ENCODE peak calls at places on chromosomes 5 and 9, in four cellular contexts. One of them, this sample, is unnamed.

GRCh38 chr5:64958757-64959391 is 190.1 kb downstream of the CWC27 start:
- DNase-seq in MM.1S: peak
- DNase-seq in upper lobe of right lung: no peak
- DNase-seq in AG04450: peak
- DNase-seq in this sample: peak

GRCh38 chr5:112467467-112467866 is 48.4 kb upstream of the EPB41L4A start:
- DNase-seq in MM.1S: no peak
- DNase-seq in upper lobe of right lung: no peak
- DNase-seq in AG04450: no peak
- DNase-seq in this sample: no peak

GRCh38 chr5:158840193-158840592 is 259.5 kb downstream of the EBF1 start:
- DNase-seq in MM.1S: no peak
- DNase-seq in upper lobe of right lung: no peak
- DNase-seq in AG04450: no peak
- DNase-seq in this sample: no peak

GRCh38 chr5:167908596-167908995 is 382.8 kb upstream of the WWC1 start:
- DNase-seq in MM.1S: no peak
- DNase-seq in upper lobe of right lung: no peak
- DNase-seq in AG04450: no peak
- DNase-seq in this sample: no peak

GRCh38 chr5:496028-496427 is 28.2 kb downstream of the SLC9A3 start:
- DNase-seq in MM.1S: no peak
- DNase-seq in upper lobe of right lung: no peak
- DNase-seq in AG04450: no peak
- DNase-seq in this sample: no peak

GRCh38 chr9:135214054-135214640 is 126.7 kb downstream of the OLFM1 start:
- DNase-seq in MM.1S: no peak
- DNase-seq in upper lobe of right lung: peak
- DNase-seq in AG04450: no peak
- DNase-seq in this sample: no peak

GRCh38 chr9:23747088-23747748 is 78.8 kb downstream of the ELAVL2 start:
- DNase-seq in MM.1S: no peak
- DNase-seq in upper lobe of right lung: no peak
- DNase-seq in AG04450: no peak
- DNase-seq in this sample: no peak

GRCh38 chr5:176414704-176415103 is 1.6 kb downstream of the CLTB start:
- DNase-seq in MM.1S: no peak
- DNase-seq in upper lobe of right lung: no peak
- DNase-seq in AG04450: no peak
- DNase-seq in this sample: no peak

GRCh38 chr9:97570899-97571298 is 62.3 kb downstream of the TSTD2 start:
- DNase-seq in MM.1S: no peak
- DNase-seq in upper lobe of right lung: peak
- DNase-seq in AG04450: no peak
- DNase-seq in this sample: no peak

GRCh38 chr5:176186107-176186506 is 52.1 kb upstream of the SIMC1 start:
- DNase-seq in MM.1S: no peak
- DNase-seq in upper lobe of right lung: no peak
- DNase-seq in AG04450: no peak
- DNase-seq in this sample: no peak

GRCh38 chr9:114521846-114522245 is 16.6 kb upstream of the WHRN start:
- DNase-seq in MM.1S: no peak
- DNase-seq in upper lobe of right lung: no peak
- DNase-seq in AG04450: no peak
- DNase-seq in this sample: no peak

GRCh38 chr9:125747053-125747764 is at the start of gene PBX3:
- DNase-seq in MM.1S: peak
- DNase-seq in upper lobe of right lung: peak
- DNase-seq in AG04450: no peak
- DNase-seq in this sample: peak

GRCh38 chr5:149314571-149315111 is 30.7 kb upstream of the GRPEL2 start:
- DNase-seq in MM.1S: no peak
- DNase-seq in upper lobe of right lung: no peak
- DNase-seq in AG04450: no peak
- DNase-seq in this sample: peak

GRCh38 chr5:151038801-151039238 is 18.4 kb downstream of the GPX3 start:
- DNase-seq in MM.1S: no peak
- DNase-seq in upper lobe of right lung: no peak
- DNase-seq in AG04450: no peak
- DNase-seq in this sample: no peak

GRCh38 chr5:51414516-51414915 is 31.3 kb downstream of the ISL1 start:
- DNase-seq in MM.1S: no peak
- DNase-seq in upper lobe of right lung: no peak
- DNase-seq in AG04450: no peak
- DNase-seq in this sample: no peak

GRCh38 chr5:51411917-51412316 is 28.7 kb downstream of the ISL1 start:
- DNase-seq in MM.1S: no peak
- DNase-seq in upper lobe of right lung: no peak
- DNase-seq in AG04450: no peak
- DNase-seq in this sample: no peak

DNA sequence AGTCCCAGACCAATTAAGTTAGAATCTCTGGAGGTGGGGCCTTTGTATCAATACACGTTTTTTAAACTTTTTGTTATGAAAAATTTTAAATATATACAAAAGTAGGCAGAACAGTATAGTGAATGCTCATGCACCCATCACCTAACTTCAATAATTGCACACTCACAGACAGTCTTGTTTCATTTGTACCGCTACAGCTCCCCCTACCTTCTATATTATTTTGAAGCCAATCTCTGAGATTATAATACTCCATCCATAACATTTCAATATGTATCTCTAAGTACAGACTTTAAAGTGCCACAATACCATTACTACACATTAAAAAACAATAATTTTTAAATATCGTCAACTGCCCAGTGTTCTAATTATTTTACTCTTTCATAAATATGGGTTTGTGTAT is 32.9 kb downstream of the ISL1 start:
- DNase-seq in MM.1S: no peak
- DNase-seq in upper lobe of right lung: no peak
- DNase-seq in AG04450: no peak
- DNase-seq in this sample: no peak
- TF ChIP-seq CTCF in MM.1S: no peak
- TF ChIP-seq CTCF in upper lobe of right lung: no peak
- TF ChIP-seq CTCF in AG04450: no peak
- TF ChIP-seq CTCF in this sample: peak

GRCh38 chr9:38376266-38376665 is 16.2 kb upstream of the ALDH1B1 start:
- DNase-seq in MM.1S: no peak
- DNase-seq in upper lobe of right lung: no peak
- DNase-seq in AG04450: no peak
- DNase-seq in this sample: no peak

GRCh38 chr9:38375572-38375963 is 16.9 kb upstream of the ALDH1B1 start:
- DNase-seq in MM.1S: no peak
- DNase-seq in upper lobe of right lung: no peak
- DNase-seq in AG04450: no peak
- DNase-seq in this sample: no peak

GRCh38 chr9:38382141-38382540 is 10.4 kb upstream of the ALDH1B1 start:
- DNase-seq in MM.1S: no peak
- DNase-seq in upper lobe of right lung: no peak
- DNase-seq in AG04450: no peak
- DNase-seq in this sample: no peak

GRCh38 chr9:38380872-38381534 is 11.5 kb upstream of the ALDH1B1 start:
- DNase-seq in MM.1S: no peak
- DNase-seq in upper lobe of right lung: no peak
- DNase-seq in AG04450: no peak
- DNase-seq in this sample: no peak

DNA sequence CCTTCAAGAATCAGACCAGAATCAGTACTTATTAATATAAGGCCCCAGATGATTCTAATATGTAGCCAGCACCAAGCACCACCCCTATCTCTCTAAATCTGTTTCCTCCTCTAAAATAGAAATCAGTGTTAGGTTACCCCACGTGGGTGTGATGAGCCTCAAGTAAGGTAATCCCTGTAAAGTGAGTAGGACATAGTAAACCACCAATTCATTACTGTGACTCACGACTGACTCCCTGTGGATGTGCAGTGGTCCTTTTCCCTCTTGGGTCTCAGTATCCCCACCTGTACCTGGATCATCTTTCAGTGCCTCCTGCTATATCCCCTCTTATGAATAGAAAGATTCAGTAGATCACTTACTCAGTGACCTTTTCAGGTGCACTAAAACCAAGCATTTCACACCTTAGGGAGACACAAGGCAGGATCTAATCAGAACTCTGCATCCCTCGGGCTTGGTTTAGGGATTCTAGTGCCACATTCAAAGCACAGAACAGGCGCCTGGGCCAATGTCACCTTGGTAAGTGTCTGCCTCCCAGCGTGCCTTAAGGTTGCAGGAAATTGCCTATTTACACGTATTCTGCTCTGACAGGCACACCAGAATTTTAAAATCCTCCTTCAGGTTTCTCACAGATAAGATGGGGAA is 12.2 kb upstream of the ALDH1B1 start:
- DNase-seq in MM.1S: no peak
- DNase-seq in upper lobe of right lung: no peak
- DNase-seq in AG04450: no peak
- DNase-seq in this sample: no peak
- TF ChIP-seq CTCF in MM.1S: no peak
- TF ChIP-seq CTCF in upper lobe of right lung: no peak
- TF ChIP-seq CTCF in AG04450: no peak
- TF ChIP-seq CTCF in this sample: no peak

GRCh38 chr5:174464504-174465165 is 259.7 kb upstream of the MSX2 start:
- DNase-seq in MM.1S: no peak
- DNase-seq in upper lobe of right lung: no peak
- DNase-seq in AG04450: no peak
- DNase-seq in this sample: no peak
- TF ChIP-seq CTCF in MM.1S: no peak
- TF ChIP-seq CTCF in upper lobe of right lung: no peak
- TF ChIP-seq CTCF in AG04450: peak
- TF ChIP-seq CTCF in this sample: peak

DNA sequence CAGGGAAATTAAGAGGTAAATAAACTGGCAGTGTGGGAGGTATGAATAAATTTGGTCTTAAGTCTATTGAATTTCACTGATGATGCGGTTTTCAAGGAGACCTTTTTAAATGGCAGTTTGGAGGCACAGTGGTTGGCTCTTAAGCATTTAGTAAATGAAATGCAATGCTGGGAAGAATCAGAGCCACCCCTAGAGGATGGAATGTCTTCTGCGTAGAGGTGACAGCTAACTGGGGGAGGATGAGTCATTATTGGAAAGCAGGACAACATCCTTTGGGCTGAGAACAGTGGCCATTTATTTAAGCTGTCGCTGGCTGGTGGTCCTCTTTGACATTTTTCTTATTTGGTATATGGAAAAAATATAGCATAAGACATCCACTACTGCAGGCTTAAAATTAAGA is 163.2 kb downstream of the SH3GL2 start:
- DNase-seq in MM.1S: no peak
- DNase-seq in upper lobe of right lung: no peak
- DNase-seq in AG04450: no peak
- DNase-seq in this sample: no peak
- TF ChIP-seq CTCF in MM.1S: no peak
- TF ChIP-seq CTCF in upper lobe of right lung: no peak
- TF ChIP-seq CTCF in AG04450: no peak
- TF ChIP-seq CTCF in this sample: no peak

GRCh38 chr9:121682926-121683485 is 31.6 kb downstream of the DAB2IP start:
- DNase-seq in MM.1S: no peak
- DNase-seq in upper lobe of right lung: peak
- DNase-seq in AG04450: no peak
- DNase-seq in this sample: no peak
- TF ChIP-seq CTCF in MM.1S: no peak
- TF ChIP-seq CTCF in upper lobe of right lung: no peak
- TF ChIP-seq CTCF in AG04450: no peak
- TF ChIP-seq CTCF in this sample: no peak